ENCODE peak calls at places on chromosomes 12 and 14, in four cellular contexts. Z, T, K and M are unnamed samples.

GRCh38 chr12:102021540-102022246 is 40.1 kb downstream of the WASHC3 start:
- DNase-seq in T (no peak), Z (no peak), K (no peak), M (no peak)

GRCh38 chr12:89690925-89691324 is 17.7 kb downstream of the ATP2B1 start:
- DNase-seq in T (no peak), Z (no peak), K (no peak), M (no peak)

GRCh38 chr14:104724981-104725771 is 1.1 kb downstream of the ADSS1 start:
- DNase-seq in Z (peak), T (peak), K (peak), M (peak)

GRCh38 chr12:66932126-66932525 is 253.2 kb upstream of the GRIP1 start:
- DNase-seq in T (no peak), Z (no peak), K (no peak), M (no peak)

GRCh38 chr12:104672501-104673265 is 215.9 kb downstream of the CHST11 start:
- DNase-seq in T (no peak), Z (peak), K (no peak), M (no peak)

GRCh38 chr12:68998036-68998435 is 65.1 kb upstream of the CPM start:
- DNase-seq in Z (no peak), T (no peak), K (no peak), M (no peak)

GRCh38 chr12:3003593-3003992 is 44.4 kb downstream of the TEAD4 start:
- DNase-seq in K (no peak), Z (no peak), T (peak), M (no peak)

GRCh38 chr12:1380171-1380974 is 214.0 kb downstream of the FBXL14 start:
- DNase-seq in K (no peak), T (no peak), Z (no peak), M (no peak)

GRCh38 chr14:101121399-101122113 is 218.0 kb upstream of the RTL1 start:
- DNase-seq in Z (no peak), T (no peak), K (no peak), M (no peak)

GRCh38 chr14:33040548-33041140 is 102.0 kb downstream of the NPAS3 start:
- DNase-seq in K (no peak), Z (no peak), T (no peak), M (no peak)

GRCh38 chr12:23950011-23950774 is 723 bp upstream of the SOX5 start:
- DNase-seq in K (peak), Z (no peak), T (no peak), M (peak)

GRCh38 chr12:49972122-49972521 is 625 bp upstream of the AQP6 start:
- DNase-seq in T (no peak), Z (no peak), K (no peak), M (no peak)

GRCh38 chr14:25048170-25049126 is 1.5 kb downstream of the STXBP6 start:
- DNase-seq in T (no peak), K (no peak), Z (no peak), M (peak)

GRCh38 chr14:88198441-88198840 is 124.6 kb downstream of the KCNK10 start:
- DNase-seq in T (no peak), K (no peak), Z (no peak), M (no peak)

GRCh38 chr12:12885060-12885792 is 6.1 kb upstream of the GPRC5A start:
- DNase-seq in Z (no peak), T (peak), K (no peak), M (no peak)

GRCh38 chr14:99879401-99880295 is 86.4 kb downstream of the EML1 start:
- DNase-seq in Z (no peak), T (no peak), K (no peak), M (no peak)

GRCh38 chr14:68309631-68310030 is 483.2 kb downstream of the ZFP36L1 start:
- DNase-seq in Z (no peak), K (no peak), T (no peak), M (no peak)

GRCh38 chr12:52020539-52021336 is 14.0 kb downstream of the TAMALIN start:
- DNase-seq in K (peak), T (peak), Z (peak), M (peak)

GRCh38 chr14:24131549-24131966 is 1.1 kb downstream of the FITM1 start:
- DNase-seq in T (no peak), K (no peak), Z (no peak), M (no peak)

GRCh38 chr14:85529803-85530574 is at the start of gene FLRT2:
- DNase-seq in K (no peak), Z (peak), T (peak), M (no peak)

GRCh38 chr12:96078281-96078761 is 42.9 kb upstream of the LTA4H start:
- DNase-seq in K (no peak), T (no peak), Z (no peak), M (no peak)

GRCh38 chr14:101496779-101497420 is 64.4 kb upstream of the DIO3 start:
- DNase-seq in Z (no peak), T (no peak), K (no peak), M (no peak)

GRCh38 chr12:7695159-7695930 is at the start of gene GDF3:
- DNase-seq in Z (no peak), T (no peak), K (no peak), M (no peak)

GRCh38 chr12:101127521-101128219 is 82.4 kb downstream of the SLC5A8 start:
- DNase-seq in K (no peak), Z (no peak), T (no peak), M (no peak)

GRCh38 chr12:120439646-120440247 is 1.8 kb downstream of the COX6A1 start:
- DNase-seq in Z (peak), T (peak), K (peak), M (peak)

GRCh38 chr14:98170580-98170979 is 1101.4 kb downstream of the BCL11B start:
- DNase-seq in T (no peak), Z (no peak), K (no peak), M (no peak)

GRCh38 chr12:96883571-96883970 is 23.5 kb upstream of the NEDD1 start:
- DNase-seq in K (no peak), T (no peak), Z (no peak), M (no peak)

GRCh38 chr14:91292476-91292875 is 48.0 kb upstream of the GPR68 start:
- DNase-seq in Z (no peak), K (no peak), T (no peak), M (no peak)

GRCh38 chr14:27929823-27930347 is 836.7 kb upstream of the FOXG1 start:
- DNase-seq in K (no peak), Z (no peak), T (no peak), M (no peak)

GRCh38 chr14:65077318-65077717 is 25.0 kb downstream of the MAX start:
- DNase-seq in K (no peak), T (no peak), Z (no peak), M (no peak)

GRCh38 chr12:28610401-28611114 is 420.3 kb downstream of the CCDC91 start:
- DNase-seq in Z (no peak), T (no peak), K (no peak), M (no peak)

GRCh38 chr12:64673490-64674169 is 63.3 kb downstream of the RASSF3 start:
- DNase-seq in T (no peak), Z (no peak), K (peak), M (no peak)

GRCh38 chr14:20801726-20802125 is 918 bp downstream of the RNASE1 start:
- DNase-seq in Z (no peak), T (no peak), K (no peak), M (peak)

GRCh38 chr12:53289891-53290290 is 5.5 kb upstream of the PFDN5 start:
- DNase-seq in T (no peak), K (no peak), Z (no peak), M (no peak)

GRCh38 chr12:53288322-53288721 is 7.0 kb upstream of the PFDN5 start:
- DNase-seq in K (no peak), Z (no peak), T (no peak), M (no peak)

GRCh38 chr12:53286448-53286847 is 8.9 kb upstream of the PFDN5 start:
- DNase-seq in K (no peak), T (no peak), Z (no peak), M (no peak)

GRCh38 chr12:53290661-53291060 is 4.7 kb upstream of the PFDN5 start:
- DNase-seq in Z (no peak), K (no peak), T (no peak), M (no peak)

GRCh38 chr12:53287741-53288216 is 7.6 kb upstream of the PFDN5 start:
- DNase-seq in K (peak), Z (peak), T (peak), M (peak)
- TF ChIP-seq NR3C1 in K (no peak), Z (no peak), T (no peak), M (no peak)

GRCh38 chr12:115398311-115398781 is 714.4 kb upstream of the TBX3 start:
- DNase-seq in K (peak), T (no peak), Z (peak), M (no peak)
- TF ChIP-seq NR3C1 in K (no peak), T (no peak), Z (no peak), M (no peak)

GRCh38 chr12:93358058-93358457 is 19.7 kb upstream of the NUDT4 start:
- DNase-seq in Z (no peak), K (no peak), T (no peak), M (no peak)

GRCh38 chr12:93363854-93364297 is 13.8 kb upstream of the NUDT4 start:
- DNase-seq in Z (no peak), T (no peak), K (no peak), M (no peak)

GRCh38 chr12:93358821-93359220 is 18.9 kb upstream of the NUDT4 start:
- DNase-seq in T (no peak), Z (no peak), K (no peak), M (no peak)

GRCh38 chr12:93365616-93366015 is 12.1 kb upstream of the NUDT4 start:
- DNase-seq in K (no peak), Z (no peak), T (no peak), M (no peak)

DNA sequence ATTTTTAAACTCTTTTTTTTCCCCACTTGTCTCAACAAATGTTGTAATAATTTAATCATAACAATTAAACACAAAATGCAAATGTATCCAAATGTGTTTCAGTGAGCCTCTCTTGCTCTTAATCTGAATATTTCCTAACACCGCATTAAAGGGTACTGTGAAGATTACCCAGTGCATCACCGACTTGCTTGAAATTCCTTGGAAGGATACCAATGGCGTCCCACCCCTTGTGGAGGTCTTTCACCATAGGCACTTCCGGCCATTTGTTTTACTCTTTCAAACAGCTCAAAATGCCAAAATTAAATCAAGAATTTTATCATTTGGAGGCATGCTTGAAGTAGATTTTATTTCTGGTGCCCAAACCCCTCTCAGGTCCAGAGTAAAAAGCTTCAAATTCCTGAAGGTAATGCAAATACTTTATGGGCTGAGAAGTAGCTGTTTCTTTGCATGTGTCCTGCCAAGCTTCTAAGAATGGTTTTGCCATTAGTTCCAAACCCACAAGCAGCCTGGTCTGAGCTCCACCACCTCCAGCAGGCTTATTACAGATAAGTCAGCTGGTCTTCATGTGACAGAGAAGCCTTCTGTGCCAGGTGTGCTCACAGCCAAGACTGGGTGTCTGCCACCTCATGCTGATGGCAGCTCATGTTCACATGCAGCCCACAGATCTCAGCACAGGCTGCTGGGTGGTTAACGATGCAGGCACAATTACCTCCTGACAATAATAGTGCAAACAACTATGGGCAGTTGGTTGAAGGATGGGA is 16.4 kb upstream of the NUDT4 start:
- DNase-seq in Z (no peak), K (no peak), T (no peak), M (no peak)
- TF ChIP-seq NR3C1 in Z (no peak), K (no peak), T (no peak), M (no peak)

GRCh38 chr14:61542848-61543790 is 152.2 kb upstream of the HIF1A start:
- DNase-seq in Z (no peak), T (no peak), K (no peak), M (no peak)
- TF ChIP-seq NR3C1 in Z (no peak), T (no peak), K (no peak), M (no peak)

GRCh38 chr12:46959484-46959883 is 119.9 kb upstream of the PCED1B start:
- DNase-seq in Z (peak), T (no peak), K (no peak), M (no peak)
- TF ChIP-seq NR3C1 in Z (no peak), T (no peak), K (no peak), M (no peak)

GRCh38 chr12:108176292-108176691 is 47.2 kb downstream of the WSCD2 start:
- DNase-seq in T (no peak), K (no peak), Z (no peak), M (no peak)

GRCh38 chr12:108177131-108177530 is 48.0 kb downstream of the WSCD2 start:
- DNase-seq in K (no peak), Z (no peak), T (no peak), M (no peak)

GRCh38 chr12:108173892-108174291 is 44.8 kb downstream of the WSCD2 start:
- DNase-seq in T (no peak), Z (no peak), K (no peak), M (no peak)

GRCh38 chr12:108174641-108175040 is 45.6 kb downstream of the WSCD2 start:
- DNase-seq in K (no peak), T (no peak), Z (no peak), M (no peak)

DNA sequence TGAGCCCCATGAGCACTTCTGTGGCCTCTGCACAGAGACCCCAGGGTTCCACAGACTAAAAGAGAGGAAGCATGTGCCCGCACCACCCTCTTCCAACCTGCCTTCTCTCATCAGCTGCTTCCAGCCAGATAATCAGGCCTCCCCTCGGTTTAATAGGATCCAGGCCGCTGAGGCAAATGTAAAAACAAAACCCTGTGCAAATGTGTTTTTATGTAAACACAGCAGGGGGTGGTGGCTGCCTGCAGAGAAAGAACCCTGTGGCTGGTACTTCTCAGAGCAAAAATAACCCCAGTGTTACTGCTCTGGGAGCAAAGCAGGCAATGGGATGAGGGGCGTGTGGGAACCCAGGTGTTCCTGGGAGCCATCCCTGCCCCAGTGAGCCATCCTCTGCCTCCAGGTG is 46.2 kb downstream of the WSCD2 start:
- DNase-seq in K (no peak), Z (no peak), T (peak), M (no peak)
- TF ChIP-seq NR3C1 in K (no peak), Z (no peak), T (no peak), M (no peak)

GRCh38 chr12:42473561-42473960 is 116.0 kb downstream of the PRICKLE1 start:
- DNase-seq in K (no peak), T (no peak), Z (no peak), M (no peak)

GRCh38 chr12:42468341-42468821 is 121.2 kb downstream of the PRICKLE1 start:
- DNase-seq in K (no peak), T (no peak), Z (no peak), M (no peak)

GRCh38 chr12:42473130-42473529 is 116.4 kb downstream of the PRICKLE1 start:
- DNase-seq in K (no peak), Z (no peak), T (no peak), M (no peak)

GRCh38 chr12:42468853-42469252 is 120.7 kb downstream of the PRICKLE1 start:
- DNase-seq in Z (no peak), K (no peak), T (no peak), M (no peak)

GRCh38 chr12:42469355-42470006 is 120.1 kb downstream of the PRICKLE1 start:
- DNase-seq in Z (no peak), T (no peak), K (no peak), M (no peak)
- TF ChIP-seq NR3C1 in Z (no peak), T (no peak), K (no peak), M (no peak)

GRCh38 chr14:76268700-76269099 is 107.2 kb upstream of the ESRRB start:
- DNase-seq in Z (no peak), T (no peak), K (no peak), M (no peak)

GRCh38 chr14:76268013-76268376 is 107.9 kb upstream of the ESRRB start:
- DNase-seq in Z (no peak), K (no peak), T (no peak), M (no peak)

GRCh38 chr14:76271371-76271770 is 104.6 kb upstream of the ESRRB start:
- DNase-seq in Z (no peak), K (no peak), T (no peak), M (no peak)

GRCh38 chr14:76264384-76264783 is 111.6 kb upstream of the ESRRB start:
- DNase-seq in K (no peak), Z (no peak), T (no peak), M (no peak)

GRCh38 chr14:76267322-76268012 is 108.5 kb upstream of the ESRRB start:
- DNase-seq in K (no peak), Z (no peak), T (peak), M (no peak)
- TF ChIP-seq NR3C1 in K (no peak), Z (no peak), T (no peak), M (no peak)